ENCODE peak calls at places on chromosomes 12 and 14, in five cellular contexts. Z, C, E, D and P are unnamed samples. For H3K27me3, the result is how much of the 10 kb centered on the place peaks cover.

GRCh38 chr14:21106506-21107359 is 5.9 kb downstream of the TMEM253 start:
- DNase-seq in Z (peak), E (peak), C (peak), D (peak), P (peak)

GRCh38 chr12:93950321-93950720 is 198.1 kb upstream of the PLXNC1 start:
- DNase-seq in Z (no peak), D (no peak), C (no peak), E (no peak), P (no peak)

GRCh38 chr14:63940387-63940786 is 87.6 kb downstream of the SYNE2 start:
- DNase-seq in Z (no peak), C (no peak), D (no peak), E (no peak), P (no peak)

GRCh38 chr12:52372216-52373154 is 5.2 kb upstream of the KRT85 start:
- DNase-seq in D (peak), Z (peak), E (peak), C (peak), P (peak)

GRCh38 chr14:58805605-58806358 is 168.0 kb downstream of the DACT1 start:
- DNase-seq in E (no peak), D (no peak), C (no peak), Z (no peak), P (no peak)

GRCh38 chr14:87944987-87945604 is 47.9 kb downstream of the GALC start:
- DNase-seq in C (no peak), D (peak), E (no peak), Z (no peak), P (no peak)

GRCh38 chr12:124402281-124403066 is 107.6 kb downstream of the RFLNA start:
- DNase-seq in Z (no peak), D (no peak), E (no peak), C (no peak), P (no peak)

GRCh38 chr12:18522806-18523205 is 215.0 kb downstream of the PLCZ1 start:
- DNase-seq in E (no peak), C (no peak), D (no peak), Z (no peak), P (no peak)

GRCh38 chr14:82075566-82075965 is 541.9 kb upstream of the SEL1L start:
- DNase-seq in C (peak), Z (peak), D (no peak), E (no peak), P (no peak)

GRCh38 chr12:106088246-106089200 is 50.2 kb downstream of the NUAK1 start:
- DNase-seq in D (no peak), E (no peak), C (no peak), Z (no peak), P (no peak)

GRCh38 chr14:67240168-67240932 is 885 bp upstream of the PALS1 start:
- DNase-seq in Z (peak), D (no peak), E (peak), C (peak), P (peak)

GRCh38 chr12:3231399-3231876 is 154.3 kb downstream of the TSPAN9 start:
- DNase-seq in C (no peak), D (no peak), Z (no peak), E (no peak), P (no peak)

GRCh38 chr12:66648336-66648735 is 30.5 kb downstream of the GRIP1 start:
- DNase-seq in E (no peak), D (no peak), Z (no peak), C (no peak), P (no peak)

GRCh38 chr14:34262511-34262910 is 199.5 kb downstream of the SPTSSA start:
- DNase-seq in D (no peak), Z (no peak), E (no peak), C (no peak), P (no peak)

GRCh38 chr12:15688202-15688736 is 100.9 kb downstream of the EPS8 start:
- DNase-seq in D (no peak), C (peak), Z (peak), E (peak), P (peak)

GRCh38 chr14:69300601-69301221 is 40.8 kb downstream of the GALNT16 start:
- DNase-seq in D (no peak), E (peak), C (no peak), Z (no peak), P (no peak)

GRCh38 chr14:69298131-69299071 is 38.4 kb downstream of the GALNT16 start:
- DNase-seq in Z (no peak), D (no peak), E (peak), C (no peak), P (no peak)

GRCh38 chr14:69303086-69303485 is 43.1 kb downstream of the GALNT16 start:
- DNase-seq in D (no peak), Z (no peak), E (no peak), C (no peak), P (no peak)

GRCh38 chr14:69299286-69300035 is 39.5 kb downstream of the GALNT16 start:
- DNase-seq in Z (no peak), E (peak), C (no peak), D (no peak), P (no peak)
- TF ChIP-seq CTCF in Z (no peak), E (no peak), C (no peak), D (peak), P (no peak)

DNA sequence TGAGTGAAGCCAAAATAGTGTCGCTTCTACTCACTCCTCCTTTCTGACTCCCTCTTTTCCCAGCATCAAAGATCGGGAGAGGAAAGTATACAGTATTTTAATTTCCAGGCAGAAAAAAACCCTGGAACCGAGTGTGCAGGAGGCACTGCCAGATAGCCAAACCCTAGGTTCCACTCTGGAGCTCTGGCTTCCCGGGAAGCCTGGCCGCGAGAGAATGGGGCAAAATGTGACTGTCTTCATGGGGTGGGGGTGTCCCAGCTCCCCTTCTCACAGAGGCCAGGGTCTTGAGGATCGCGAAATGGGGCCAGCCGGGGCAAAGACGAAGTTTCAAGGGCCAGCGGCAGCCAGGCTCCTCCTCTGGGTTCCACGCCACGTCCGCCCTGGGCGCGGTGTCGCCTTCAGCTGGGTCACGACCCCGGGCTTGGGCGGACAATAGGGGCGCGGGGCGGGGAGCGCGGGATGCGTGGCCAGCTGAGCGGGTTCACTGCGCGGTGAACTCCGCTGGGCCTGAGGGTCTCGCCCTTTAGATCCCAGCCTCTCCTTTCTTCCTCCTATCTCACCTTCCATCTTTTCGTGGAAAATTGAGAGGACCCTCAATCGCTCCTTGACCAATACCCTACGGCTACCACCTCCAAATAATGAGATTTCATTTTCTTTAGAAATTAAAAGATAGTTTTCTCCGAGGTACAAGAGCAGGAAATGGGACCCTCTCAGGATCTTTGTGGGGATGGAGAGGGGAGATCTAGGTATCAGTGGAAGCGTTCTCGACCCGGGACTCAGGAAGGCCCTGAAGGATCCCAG is 6.7 kb downstream of the HOXC4 start:
- DNase-seq in E (no peak), D (no peak), C (no peak), Z (no peak), P (no peak)
- H3K27me3 ChIP-seq in E (half or more), D (under half), C (under half), Z (under half), P (half or more)

GRCh38 chr12:7934560-7935463 is 1.2 kb downstream of the SLC2A3 start:
- DNase-seq in C (no peak), D (no peak), E (no peak), Z (no peak), P (no peak)

GRCh38 chr12:7934153-7934552 is 1.8 kb downstream of the SLC2A3 start:
- DNase-seq in C (no peak), E (no peak), Z (no peak), D (peak), P (no peak)

GRCh38 chr12:7935464-7935772 is 569 bp downstream of the SLC2A3 start:
- DNase-seq in D (no peak), Z (no peak), E (no peak), C (no peak), P (no peak)

GRCh38 chr12:7937867-7938506 is 2.0 kb upstream of the SLC2A3 start:
- DNase-seq in C (peak), Z (no peak), D (peak), E (no peak), P (no peak)

GRCh38 chr12:7935773-7936581 is at the start of gene SLC2A3:
- DNase-seq in C (peak), D (peak), Z (peak), E (no peak), P (peak)
- TF ChIP-seq POLR2AphosphoS5 in C (no peak), D (peak), Z (peak), E (peak), P (peak)

DNA sequence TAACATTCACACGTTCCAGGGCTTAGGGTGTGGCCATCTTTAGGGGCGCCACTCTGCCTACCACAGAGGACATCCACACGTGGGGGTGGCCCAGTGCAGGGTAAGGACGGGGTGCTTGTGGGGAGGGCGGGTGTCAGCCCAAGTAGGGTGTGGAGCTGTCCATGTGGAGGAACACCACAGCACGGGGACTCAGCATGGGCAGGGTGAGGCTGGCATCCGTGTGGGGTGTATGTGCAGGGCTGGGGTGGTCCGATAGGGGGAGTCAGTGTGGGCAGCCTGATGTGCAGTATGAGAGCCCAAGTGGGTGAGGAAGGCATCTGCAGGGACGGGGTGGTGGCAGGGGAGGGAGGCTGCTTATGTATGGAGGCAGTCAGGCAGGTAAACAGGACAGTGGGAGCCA is 17.7 kb downstream of the PSMC1 start:
- DNase-seq in D (no peak), C (no peak), E (no peak), Z (no peak), P (no peak)
- TF ChIP-seq CTCF in D (no peak), C (no peak), E (no peak), Z (no peak), P (no peak)

GRCh38 chr12:54125950-54126695 is 62.7 kb downstream of the SMUG1 start:
- DNase-seq in E (peak), D (no peak), C (no peak), Z (peak), P (peak)

GRCh38 chr12:54127538-54128259 is 61.1 kb downstream of the SMUG1 start:
- DNase-seq in D (no peak), Z (no peak), C (no peak), E (peak), P (no peak)

GRCh38 chr12:54129028-54129903 is 59.5 kb downstream of the SMUG1 start:
- DNase-seq in C (no peak), E (peak), D (no peak), Z (no peak), P (no peak)

GRCh38 chr12:54128466-54128865 is 60.3 kb downstream of the SMUG1 start:
- DNase-seq in E (peak), D (peak), C (no peak), Z (no peak), P (no peak)

DNA sequence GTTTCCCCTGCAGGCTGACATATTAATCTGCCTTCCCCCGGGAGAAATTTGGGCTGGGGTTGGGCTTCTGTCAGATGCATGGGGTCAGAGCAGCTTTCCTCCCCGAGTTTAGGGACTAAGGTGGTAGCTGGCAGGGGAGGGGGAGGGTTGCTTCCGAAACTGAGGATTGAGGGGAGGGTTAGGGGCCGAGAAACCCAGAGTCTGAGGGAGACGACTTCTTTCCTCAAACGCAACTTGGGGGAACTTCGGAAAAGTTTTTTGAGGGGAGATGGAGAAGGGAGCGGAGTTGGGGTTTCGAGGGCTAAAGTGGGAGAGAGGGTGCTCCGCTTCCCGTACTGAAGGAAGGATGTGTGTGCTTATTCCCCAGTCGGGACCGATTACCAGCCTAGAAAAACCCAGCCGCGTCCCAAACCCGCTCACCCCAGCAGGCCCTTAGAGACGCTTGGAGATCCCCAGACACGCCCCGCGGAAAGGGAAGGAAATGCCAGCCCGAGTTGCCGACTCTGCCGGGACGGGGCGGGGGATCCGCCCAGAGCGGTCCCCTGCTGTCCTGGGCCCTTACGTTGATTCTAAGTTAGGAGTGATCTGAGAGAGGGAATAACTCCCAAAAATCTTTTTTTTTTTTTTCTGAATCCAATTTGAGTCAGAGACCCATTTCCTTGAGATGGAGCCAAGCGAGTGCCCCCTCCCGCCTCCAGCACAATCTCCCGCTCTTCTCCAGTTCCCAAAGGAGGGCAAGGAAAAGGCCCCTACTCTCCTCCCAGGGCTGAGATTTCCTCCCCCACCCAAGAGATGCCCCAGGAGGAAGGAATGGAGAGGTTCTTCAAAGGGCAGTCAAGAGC is 61.9 kb downstream of the SMUG1 start:
- DNase-seq in Z (peak), C (peak), E (peak), D (no peak), P (peak)
- H3K27me3 ChIP-seq in Z (under half), C (under half), E (half or more), D (under half), P (half or more)

GRCh38 chr12:25653487-25654175 is 100.5 kb upstream of the LMNTD1 start:
- DNase-seq in C (peak), D (no peak), E (peak), Z (no peak), P (no peak)
- TF ChIP-seq POLR2AphosphoS5 in C (peak), D (no peak), E (peak), Z (no peak), P (no peak)

GRCh38 chr14:104893435-104894207 is 28.6 kb downstream of the CEP170B start:
- DNase-seq in Z (peak), E (peak), C (no peak), D (no peak), P (peak)

GRCh38 chr14:104892517-104893434 is 27.7 kb downstream of the CEP170B start:
- DNase-seq in C (no peak), D (no peak), E (peak), Z (peak), P (peak)

GRCh38 chr14:104889374-104889755 is 24.3 kb downstream of the CEP170B start:
- DNase-seq in D (no peak), Z (no peak), C (no peak), E (no peak), P (no peak)

GRCh38 chr14:104891121-104891551 is 26.1 kb downstream of the CEP170B start:
- DNase-seq in D (no peak), C (no peak), E (no peak), Z (no peak), P (no peak)

GRCh38 chr14:104891664-104892500 is 26.8 kb downstream of the CEP170B start:
- DNase-seq in C (no peak), E (peak), D (no peak), Z (no peak), P (no peak)
- TF ChIP-seq CTCF in C (no peak), E (no peak), D (no peak), Z (no peak), P (no peak)

GRCh38 chr12:82862069-82862841 is 175.5 kb downstream of the TMTC2 start:
- DNase-seq in C (no peak), Z (no peak), E (no peak), D (no peak), P (no peak)
- H3K27me3 ChIP-seq in C (under half), Z (under half), E (under half), D (under half), P (under half)